ENCODE peak calls at places on chromosome 3, in four cellular contexts. U is HEK293T, W is K562, N is HepG2. X is an unnamed sample.

GRCh38 chr3:153038779-153039178 is 123.2 kb upstream of the RAP2B start:
- DNase-seq in U (no peak), W (no peak), N (peak), X (no peak)

GRCh38 chr3:94064243-94064642 is 1.4 kb downstream of the NSUN3 start:
- DNase-seq in N (no peak), U (no peak), W (no peak), X (no peak)

GRCh38 chr3:72960812-72961518 is 35.6 kb upstream of the PPP4R2 start:
- DNase-seq in N (peak), W (no peak), U (no peak), X (no peak)

GRCh38 chr3:78257956-78258530 is 1218.1 kb downstream of the ROBO2 start:
- DNase-seq in N (no peak), U (no peak), W (no peak), X (no peak)

GRCh38 chr3:117104381-117104780 is 394.8 kb downstream of the TUSC7 start:
- DNase-seq in U (no peak), W (no peak), N (no peak), X (no peak)

GRCh38 chr3:135491478-135491877 is 474.1 kb upstream of the PPP2R3A start:
- DNase-seq in W (no peak), N (no peak), U (no peak), X (no peak)

GRCh38 chr3:4757056-4757948 is 221.9 kb upstream of the BHLHE40 start:
- DNase-seq in U (no peak), W (no peak), N (peak), X (no peak)

GRCh38 chr3:49377483-49377882 is 19.3 kb upstream of the GPX1 start:
- DNase-seq in W (no peak), U (no peak), N (no peak), X (no peak)

GRCh38 chr3:126679831-126680677 is 24.0 kb upstream of the CHCHD6 start:
- DNase-seq in N (no peak), U (no peak), W (no peak), X (no peak)

GRCh38 chr3:165642761-165643432 is 194.3 kb downstream of the BCHE start:
- DNase-seq in U (no peak), W (no peak), N (no peak), X (no peak)

GRCh38 chr3:64399205-64399800 is 174.0 kb upstream of the PRICKLE2 start:
- DNase-seq in U (peak), N (peak), W (peak), X (peak)

GRCh38 chr3:195815169-195815771 is 3.5 kb upstream of the MUC4 start:
- DNase-seq in N (peak), W (peak), U (no peak), X (no peak)

GRCh38 chr3:56980798-56981390 is 79.6 kb upstream of the SPATA12 start:
- DNase-seq in U (no peak), W (no peak), N (no peak), X (no peak)

GRCh38 chr3:157127831-157128767 is 31.8 kb downstream of the CCNL1 start:
- DNase-seq in N (peak), U (no peak), W (no peak), X (no peak)

GRCh38 chr3:146796078-146796477 is 190.9 kb upstream of the PLSCR5 start:
- DNase-seq in W (no peak), N (no peak), U (no peak), X (no peak)

GRCh38 chr3:20097015-20097414 is 56.8 kb downstream of the KAT2B start:
- DNase-seq in W (no peak), U (no peak), N (no peak), X (no peak)

GRCh38 chr3:151925419-151925818 is 52.0 kb downstream of the SUCNR1 start:
- DNase-seq in N (no peak), U (no peak), W (no peak), X (no peak)

GRCh38 chr3:148459931-148460513 is 237.7 kb upstream of the AGTR1 start:
- DNase-seq in W (no peak), N (no peak), U (peak), X (no peak)

GRCh38 chr3:104796556-104796955 is 570.2 kb upstream of the ALCAM start:
- DNase-seq in N (no peak), U (no peak), W (no peak), X (no peak)

GRCh38 chr3:106058485-106058884 is 189.7 kb upstream of the CBLB start:
- DNase-seq in W (no peak), N (no peak), U (peak), X (no peak)

GRCh38 chr3:43692085-43692484 is 1.3 kb downstream of the ABHD5 start:
- DNase-seq in N (no peak), U (no peak), W (no peak), X (no peak)

GRCh38 chr3:64031540-64032533 is 8.5 kb upstream of the PSMD6 start:
- DNase-seq in N (no peak), W (no peak), U (no peak), X (no peak)

GRCh38 chr3:46549408-46549904 is 16.6 kb downstream of the LRRC2 start:
- DNase-seq in N (no peak), U (no peak), W (peak), X (peak)

GRCh38 chr3:54003136-54003535 is 111.5 kb upstream of the SELENOK start:
- DNase-seq in W (no peak), N (no peak), U (no peak), X (no peak)

GRCh38 chr3:155556531-155556930 is 188.3 kb downstream of the PLCH1 start:
- DNase-seq in W (no peak), U (no peak), N (no peak), X (no peak)

GRCh38 chr3:56753206-56753605 is 48.5 kb downstream of the ARHGEF3 start:
- DNase-seq in N (no peak), W (no peak), U (no peak), X (no peak)

GRCh38 chr3:16836505-16837237 is 48.1 kb upstream of the PLCL2 start:
- DNase-seq in U (no peak), N (no peak), W (no peak), X (no peak)

GRCh38 chr3:171845541-171846284 is 2.6 kb downstream of the TMEM212 start:
- DNase-seq in N (peak), W (no peak), U (no peak), X (no peak)

GRCh38 chr3:69542265-69543079 is 156.6 kb upstream of the FRMD4B start:
- DNase-seq in W (no peak), N (no peak), U (peak), X (peak)

GRCh38 chr3:190012314-190012782 is 108.3 kb downstream of the P3H2 start:
- DNase-seq in U (no peak), N (peak), W (no peak), X (no peak)

GRCh38 chr3:143835312-143835711 is 13.0 kb downstream of the SLC9A9 start:
- DNase-seq in N (no peak), U (no peak), W (no peak), X (no peak)

GRCh38 chr3:184752361-184752760 is 40.5 kb upstream of the MAGEF1 start:
- DNase-seq in U (no peak), N (no peak), W (no peak), X (no peak)

GRCh38 chr3:112615942-112616731 is 24.8 kb downstream of the CCDC80 start:
- DNase-seq in N (no peak), U (no peak), W (no peak), X (no peak)

GRCh38 chr3:49495016-49495415 is 24.9 kb downstream of the DAG1 start:
- DNase-seq in N (no peak), W (no peak), U (no peak), X (no peak)

GRCh38 chr3:161637559-161637958 is 141.0 kb downstream of the OTOL1 start:
- DNase-seq in W (no peak), N (no peak), U (no peak), X (no peak)

GRCh38 chr3:194485471-194485875 is 1.3 kb downstream of the ATP13A3 start:
- DNase-seq in N (no peak), W (no peak), U (no peak), X (no peak)

GRCh38 chr3:194482196-194482593 is 4.6 kb downstream of the ATP13A3 start:
- DNase-seq in N (no peak), U (no peak), W (no peak), X (no peak)

GRCh38 chr3:194484614-194485013 is 2.2 kb downstream of the ATP13A3 start:
- DNase-seq in U (no peak), W (no peak), N (no peak), X (no peak)

GRCh38 chr3:194485876-194486539 is 794 bp downstream of the ATP13A3 start:
- DNase-seq in W (peak), U (peak), N (no peak), X (peak)

GRCh38 chr3:194483850-194484249 is 3.0 kb downstream of the ATP13A3 start:
- DNase-seq in U (no peak), N (no peak), W (no peak), X (no peak)
- TF ChIP-seq ELF4 in U (no peak), N (no peak), W (no peak), X (no peak)

GRCh38 chr3:71226565-71227281 is 356.8 kb downstream of the FOXP1 start:
- DNase-seq in N (no peak), W (peak), U (no peak), X (no peak)
- TF ChIP-seq ELF4 in N (no peak), W (no peak), U (no peak), X (no peak)

GRCh38 chr3:197952440-197952839 is 2.5 kb downstream of the RPL35A start:
- DNase-seq in N (no peak), U (no peak), W (no peak), X (no peak)

GRCh38 chr3:197949767-197950660 is at the start of gene RPL35A:
- DNase-seq in N (peak), U (peak), W (peak), X (peak)

GRCh38 chr3:197951392-197951990 is 1.5 kb downstream of the RPL35A start:
- DNase-seq in W (no peak), N (no peak), U (no peak), X (no peak)

GRCh38 chr3:197950661-197951029 is 655 bp downstream of the RPL35A start:
- DNase-seq in N (no peak), W (no peak), U (no peak), X (no peak)

DNA sequence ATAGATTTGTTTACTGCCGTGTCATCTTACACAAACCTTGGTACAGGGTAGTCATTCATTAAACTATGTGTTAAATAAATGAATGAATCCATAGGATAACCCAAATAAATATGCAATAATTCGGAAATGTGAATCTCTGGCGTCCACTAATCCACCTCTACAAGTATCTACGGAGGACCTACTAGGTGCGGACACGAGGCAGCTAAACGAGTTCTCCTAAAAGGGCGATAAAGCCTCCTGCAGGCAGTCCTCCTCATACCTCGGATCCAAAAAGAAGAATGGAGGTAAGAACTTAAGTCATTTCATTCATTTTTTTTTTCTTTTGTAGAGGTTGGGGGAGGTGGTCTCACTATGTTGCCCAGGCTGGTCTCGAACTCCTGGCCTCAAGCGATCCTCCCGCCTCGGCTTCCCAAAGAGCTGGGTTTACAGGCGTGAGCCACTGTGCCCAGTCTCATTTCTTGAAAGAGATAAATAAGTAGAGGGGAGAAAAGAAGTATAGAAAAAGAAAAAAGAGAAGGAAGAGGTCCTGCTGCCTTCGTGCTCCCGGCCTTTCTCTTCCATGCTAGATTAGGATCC is 711 bp upstream of the RPL35A start:
- DNase-seq in W (no peak), N (no peak), U (no peak), X (no peak)
- TF ChIP-seq ELF4 in W (no peak), N (no peak), U (no peak), X (no peak)

GRCh38 chr3:134332344-134332743 is 41.9 kb downstream of the AMOTL2 start:
- DNase-seq in W (no peak), U (no peak), N (no peak), X (no peak)

GRCh38 chr3:134334231-134334900 is 39.9 kb downstream of the AMOTL2 start:
- DNase-seq in U (no peak), W (no peak), N (no peak), X (no peak)

GRCh38 chr3:134333522-134334181 is 40.6 kb downstream of the AMOTL2 start:
- DNase-seq in W (no peak), N (peak), U (peak), X (no peak)

GRCh38 chr3:134330895-134331810 is 43.1 kb downstream of the AMOTL2 start:
- DNase-seq in W (no peak), N (no peak), U (no peak), X (peak)

GRCh38 chr3:134331811-134332199 is 42.4 kb downstream of the AMOTL2 start:
- DNase-seq in W (no peak), U (no peak), N (no peak), X (no peak)
- TF ChIP-seq ELF4 in W (no peak), U (no peak), N (no peak), X (no peak)